ENCODE peak calls at places on chromosomes 3 and 15, in four cellular contexts. X is adrenal gland, I is PC-3, J is ovary. P is an unnamed sample.

GRCh38 chr15:46654993-46655392 is 1020.2 kb downstream of the SQOR start:
- DNase-seq in X (no peak), I (no peak), J (no peak), P (no peak)

GRCh38 chr3:123833398-123833785 is 50.7 kb downstream of the MYLK start:
- DNase-seq in X (no peak), I (no peak), J (no peak), P (no peak)

GRCh38 chr15:89139613-89140499 is 51.6 kb downstream of the ABHD2 start:
- DNase-seq in X (no peak), I (no peak), J (no peak), P (no peak)

GRCh38 chr15:52158084-52158765 is 33.0 kb downstream of the GNB5 start:
- DNase-seq in X (no peak), I (no peak), J (no peak), P (no peak)

GRCh38 chr3:11690863-11691833 is 47.4 kb upstream of the VGLL4 start:
- DNase-seq in X (no peak), I (peak), J (no peak), P (no peak)

GRCh38 chr15:75350601-75351331 is 3.9 kb downstream of the NEIL1 start:
- DNase-seq in X (no peak), I (no peak), J (no peak), P (no peak)

GRCh38 chr3:153210660-153211059 is 48.6 kb downstream of the RAP2B start:
- DNase-seq in X (no peak), I (no peak), J (no peak), P (no peak)

GRCh38 chr3:134384963-134385362 is 10.7 kb upstream of the AMOTL2 start:
- DNase-seq in X (peak), I (no peak), J (no peak), P (no peak)

GRCh38 chr15:99051308-99051707 is 43.7 kb upstream of the PGPEP1L start:
- DNase-seq in X (peak), I (no peak), J (no peak), P (no peak)

GRCh38 chr3:66365023-66365581 is 135.7 kb downstream of the LRIG1 start:
- DNase-seq in X (no peak), I (no peak), J (no peak), P (no peak)

GRCh38 chr15:45378149-45378912 is at the start of gene GATM:
- DNase-seq in X (peak), I (peak), J (peak), P (peak)

GRCh38 chr3:2870714-2871353 is 239.3 kb downstream of the IL5RA start:
- DNase-seq in X (no peak), I (no peak), J (no peak), P (no peak)

GRCh38 chr3:15783361-15783969 is 14.3 kb downstream of the ANKRD28 start:
- DNase-seq in X (no peak), I (peak), J (no peak), P (no peak)

GRCh38 chr15:49315543-49315942 is 107.5 kb upstream of the FGF7 start:
- DNase-seq in X (no peak), I (no peak), J (no peak), P (no peak)

GRCh38 chr15:89486726-89487050 is 9.7 kb downstream of the RHCG start:
- DNase-seq in X (no peak), I (no peak), J (no peak), P (no peak)

GRCh38 chr3:4943553-4943952 is 35.7 kb upstream of the BHLHE40 start:
- DNase-seq in X (no peak), I (peak), J (no peak), P (no peak)

GRCh38 chr15:52505141-52505540 is 23.5 kb downstream of the MYO5A start:
- DNase-seq in X (no peak), I (no peak), J (no peak), P (no peak)

GRCh38 chr15:89813381-89814111 is 1.1 kb downstream of the ANPEP start:
- DNase-seq in X (no peak), I (no peak), J (no peak), P (no peak)

GRCh38 chr3:25246921-25247320 is 181.1 kb upstream of the RARB start:
- DNase-seq in X (no peak), I (no peak), J (no peak), P (no peak)

GRCh38 chr3:127970966-127971592 is 56.0 kb downstream of the KBTBD12 start:
- DNase-seq in X (peak), I (peak), J (no peak), P (peak)

GRCh38 chr3:42692667-42693529 is 7.6 kb downstream of the KLHL40 start:
- DNase-seq in X (no peak), I (peak), J (no peak), P (peak)

GRCh38 chr15:64842986-64843561 is 1.4 kb downstream of the PLEKHO2 start:
- DNase-seq in X (peak), I (peak), J (peak), P (peak)

GRCh38 chr15:72184165-72184811 is 13.3 kb downstream of the GRAMD2A start:
- DNase-seq in X (no peak), I (peak), J (no peak), P (no peak)

GRCh38 chr15:80743189-80743833 is 35.9 kb upstream of the CEMIP start:
- DNase-seq in X (no peak), I (peak), J (no peak), P (no peak)

GRCh38 chr3:16460273-16460672 is 53.2 kb downstream of the RFTN1 start:
- DNase-seq in X (no peak), I (no peak), J (no peak), P (no peak)

GRCh38 chr3:46921041-46921440 is 43.5 kb downstream of the PTH1R start:
- DNase-seq in X (no peak), I (no peak), J (peak), P (no peak)

GRCh38 chr3:188888321-188889056 is 283.3 kb upstream of the TPRG1 start:
- DNase-seq in X (no peak), I (no peak), J (no peak), P (no peak)

GRCh38 chr15:41263891-41264351 is 32.9 kb downstream of the CHP1 start:
- DNase-seq in X (peak), I (no peak), J (no peak), P (peak)

GRCh38 chr3:171059978-171060377 is 33.5 kb upstream of the SLC2A2 start:
- DNase-seq in X (no peak), I (no peak), J (no peak), P (no peak)

GRCh38 chr3:171358171-171358890 is 101.9 kb downstream of the TNIK start:
- DNase-seq in X (no peak), I (peak), J (no peak), P (no peak)

GRCh38 chr15:25508369-25509002 is 69.7 kb upstream of the UBE3A start:
- DNase-seq in X (no peak), I (peak), J (no peak), P (peak)

DNA sequence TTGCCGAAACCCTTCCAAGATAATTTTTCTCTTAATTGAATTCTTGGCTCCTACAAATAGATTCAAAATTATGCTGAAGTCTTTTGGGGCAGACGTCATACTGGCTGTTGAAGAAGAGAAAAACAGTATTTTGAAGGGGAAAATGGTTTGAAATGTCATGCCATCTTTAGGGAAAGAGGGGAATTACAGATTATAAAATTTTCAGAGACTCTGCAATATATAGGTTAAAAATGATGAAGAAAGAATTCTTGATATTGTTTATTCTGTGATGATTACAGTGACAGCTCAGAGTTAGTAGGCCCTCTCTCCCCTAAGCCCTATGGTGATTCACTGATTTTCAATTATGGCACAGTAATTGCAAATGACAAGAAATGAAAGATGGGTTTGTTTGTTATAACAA is 86.1 kb downstream of the CGNL1 start:
- DNase-seq in X (no peak), I (peak), J (no peak), P (no peak)
- TF ChIP-seq CTCF in X (peak), I (peak), J (peak), P (no peak)

GRCh38 chr15:39246523-39246922 is 334.4 kb upstream of the THBS1 start:
- DNase-seq in X (no peak), I (peak), J (no peak), P (no peak)

GRCh38 chr15:39250460-39251186 is 330.3 kb upstream of the THBS1 start:
- DNase-seq in X (no peak), I (peak), J (no peak), P (no peak)

GRCh38 chr15:39250001-39250400 is 330.9 kb upstream of the THBS1 start:
- DNase-seq in X (no peak), I (no peak), J (no peak), P (no peak)

GRCh38 chr15:39247574-39247973 is 333.3 kb upstream of the THBS1 start:
- DNase-seq in X (no peak), I (peak), J (no peak), P (no peak)

DNA sequence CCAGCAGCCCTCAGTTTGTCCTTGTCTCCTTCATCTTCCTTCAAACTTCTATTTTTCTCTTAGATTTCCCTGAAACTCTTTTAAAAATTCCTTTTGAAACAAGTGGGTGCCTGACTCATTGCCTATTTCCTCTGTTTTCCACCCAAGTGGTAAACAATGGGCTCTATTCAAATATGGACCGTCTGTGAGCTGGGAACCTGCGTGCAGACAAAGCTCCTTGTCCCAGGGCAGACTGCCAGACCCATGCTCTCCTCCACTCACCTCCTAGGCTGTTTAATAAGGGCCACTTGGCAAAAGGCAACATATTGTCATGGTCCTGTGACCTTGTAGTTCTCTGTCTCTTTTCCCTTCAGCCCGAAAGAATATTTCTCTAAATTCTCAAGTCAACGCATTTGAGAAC is 332.7 kb upstream of the THBS1 start:
- DNase-seq in X (no peak), I (peak), J (peak), P (no peak)
- H3K27ac ChIP-seq in X (no peak), I (peak), J (no peak), P (no peak)

DNA sequence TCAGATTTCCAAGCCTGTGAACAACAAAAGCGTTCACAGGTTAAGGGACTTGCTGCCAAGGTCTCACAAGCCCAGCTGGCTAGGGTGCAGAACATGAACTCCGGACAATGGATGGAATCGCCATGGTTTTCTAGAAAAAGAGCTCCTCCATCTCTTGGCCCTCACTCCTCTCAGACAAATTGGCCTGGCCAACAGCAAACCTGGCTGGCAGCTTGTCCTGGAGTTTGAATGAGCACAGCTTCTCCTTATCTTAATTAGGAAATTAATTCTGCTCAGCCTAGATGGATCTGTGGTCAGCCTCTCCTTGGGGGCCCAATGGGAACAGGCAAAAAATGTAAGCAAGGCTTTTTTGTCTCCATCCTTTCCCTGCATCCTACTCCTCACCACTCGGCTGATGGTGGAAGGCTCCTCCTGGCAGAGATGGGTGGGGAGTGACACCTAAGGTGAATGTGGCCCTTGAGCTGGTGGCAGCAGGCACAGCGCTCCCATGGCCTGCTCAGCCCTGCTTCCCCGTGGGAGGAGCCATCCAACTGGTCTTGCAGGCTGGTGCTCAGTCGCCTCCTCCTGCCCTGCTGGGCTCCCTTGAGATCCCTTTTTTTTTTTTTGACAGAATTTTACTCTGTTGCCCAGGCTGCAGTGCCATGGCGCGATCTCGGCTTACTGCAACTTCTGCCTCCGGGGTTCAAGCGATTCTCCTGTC is 5.8 kb downstream of the KLHL25 start:
- DNase-seq in X (no peak), I (peak), J (no peak), P (no peak)
- H3K4me3 ChIP-seq in X (no peak), I (no peak), J (no peak), P (no peak)

GRCh38 chr3:168251371-168251770 is 155.6 kb upstream of the GOLIM4 start:
- DNase-seq in X (no peak), I (no peak), J (no peak), P (no peak)

GRCh38 chr3:168248383-168249047 is 152.8 kb upstream of the GOLIM4 start:
- DNase-seq in X (no peak), I (peak), J (no peak), P (peak)

GRCh38 chr3:168250415-168250861 is 154.7 kb upstream of the GOLIM4 start:
- DNase-seq in X (no peak), I (no peak), J (no peak), P (peak)

GRCh38 chr3:168249048-168249538 is 153.4 kb upstream of the GOLIM4 start:
- DNase-seq in X (no peak), I (peak), J (no peak), P (no peak)

GRCh38 chr3:168249539-168250414 is 154.1 kb upstream of the GOLIM4 start:
- DNase-seq in X (peak), I (peak), J (peak), P (peak)
- TF ChIP-seq CTCF in X (no peak), I (peak), J (no peak), P (peak)